ENCODE peak calls at places on chromosomes 5 and 9, in four cellular contexts. R is GM19239, B is ELR, M is fibroblast of the aortic adventitia. X is an unnamed sample.

GRCh38 chr9:98796364-98797101 is at the start of gene ANKS6:
- DNase-seq in R (peak; percentile 77), M (peak; percentile 62), B (peak; percentile 85), X (peak; percentile 89)

GRCh38 chr5:42655982-42656660 is 100.5 kb upstream of the CCDC152 start:
- DNase-seq in R (no peak), M (peak; percentile 40), B (peak; percentile 1), X (no peak)

GRCh38 chr5:55438931-55439477 is 95.8 kb downstream of the PLPP1 start:
- DNase-seq in B (no peak), M (peak; percentile 60), R (no peak), X (no peak)

GRCh38 chr9:96246267-96246671 is 55.7 kb downstream of the HSD17B3 start:
- DNase-seq in R (no peak), M (no peak), B (no peak), X (no peak)

GRCh38 chr9:385818-386398 is 171.2 kb downstream of the DOCK8 start:
- DNase-seq in B (peak; percentile 51), M (peak; percentile 73), R (no peak), X (no peak)

GRCh38 chr5:143826909-143827514 is 15.1 kb downstream of the HMHB1 start:
- DNase-seq in M (no peak), B (no peak), R (peak; percentile 12), X (peak; percentile 23)

GRCh38 chr9:98854206-98854756 is 46.8 kb downstream of the GALNT12 start:
- DNase-seq in R (no peak), B (no peak), M (peak; percentile 88), X (no peak)

GRCh38 chr5:137498301-137498735 is 808 bp downstream of the SPOCK1 start:
- DNase-seq in M (peak; percentile 32), B (peak; percentile 23), R (no peak), X (no peak)

GRCh38 chr5:56802235-56802634 is 13.1 kb upstream of the MAP3K1 start:
- DNase-seq in R (no peak), M (no peak), B (no peak), X (no peak)

GRCh38 chr9:7055201-7055903 is 297.6 kb downstream of the KDM4C start:
- DNase-seq in B (no peak), R (no peak), M (peak; percentile 12), X (no peak)

GRCh38 chr5:19547640-19548039 is 440.4 kb downstream of the CDH18 start:
- DNase-seq in M (peak; percentile 88), R (no peak), B (peak; percentile 15), X (no peak)

GRCh38 chr9:34564617-34565016 is 24.9 kb downstream of the CNTFR start:
- DNase-seq in R (no peak), B (no peak), M (no peak), X (no peak)

GRCh38 chr9:29740518-29740917 is 2167.2 kb upstream of the C9orf72 start:
- DNase-seq in R (no peak), B (no peak), M (no peak), X (no peak)

X was measured in stimulated activated naive CD8-positive, alpha-beta T cell treated with anti-CD3 and anti-CD28 coated beads, Interleukin-15, amount 100 ng/mL, for 72 hours.